ENCODE peak calls at places on chromosomes 7 and 10, in six cellular contexts. X is A549, O is NB4, K is GM12878, B is K562, D is endothelial cell of umbilical vein. Q is an unnamed sample.

GRCh38 chr10:130301026-130301892 is 165.1 kb downstream of the GLRX3 start:
- DNase-seq in D (peak; percentile 51), X (no peak), O (peak; percentile 89), B (no peak), K (no peak), Q (no peak)

GRCh38 chr10:97511711-97512445 is 13.2 kb downstream of the UBTD1 start:
- DNase-seq in D (no peak), O (no peak), B (peak; percentile 22), K (no peak), X (no peak), Q (no peak)

GRCh38 chr10:99869581-99869980 is 87.1 kb downstream of the ABCC2 start:
- DNase-seq in D (no peak), O (no peak), K (no peak), B (no peak), X (no peak), Q (no peak)

GRCh38 chr7:110767550-110768137 is 323.3 kb upstream of the LRRN3 start:
- DNase-seq in K (no peak), D (no peak), O (no peak), B (no peak), X (no peak), Q (no peak)

GRCh38 chr7:22411977-22412693 is 55.2 kb upstream of the RAPGEF5 start:
- DNase-seq in X (no peak), B (no peak), D (no peak), O (no peak), K (no peak), Q (no peak)

GRCh38 chr7:100509213-100509612 is 25.5 kb downstream of the NYAP1 start:
- DNase-seq in B (no peak), X (no peak), K (no peak), D (no peak), O (no peak), Q (no peak)

GRCh38 chr7:103487419-103487818 is 41.4 kb upstream of the SLC26A5 start:
- DNase-seq in D (no peak), K (no peak), X (no peak), O (no peak), B (no peak), Q (peak; percentile 48)

GRCh38 chr7:103124429-103124979 is 24.4 kb downstream of the NAPEPLD start:
- DNase-seq in X (no peak), B (no peak), K (no peak), O (no peak), D (peak; percentile 6), Q (no peak)

GRCh38 chr10:33038672-33039071 is 80.6 kb upstream of the ITGB1 start:
- DNase-seq in O (no peak), B (no peak), D (no peak), X (no peak), K (no peak), Q (no peak)

GRCh38 chr7:100003711-100004661 is 11.4 kb upstream of the ZKSCAN1 start:
- DNase-seq in B (no peak), D (peak; percentile 43), O (no peak), K (no peak), X (no peak), Q (peak; percentile 99)

GRCh38 chr7:127751723-127752448 is 99.9 kb downstream of the SND1 start:
- DNase-seq in K (no peak), B (no peak), X (no peak), O (no peak), D (no peak), Q (no peak)

GRCh38 chr7:99125505-99125865 is 18.4 kb downstream of the SMURF1 start:
- DNase-seq in O (no peak), X (no peak), D (no peak), K (no peak), B (no peak), Q (no peak)

GRCh38 chr10:6464862-6465430 is 115.1 kb downstream of the PRKCQ start:
- DNase-seq in D (no peak), K (no peak), O (no peak), X (no peak), B (peak; percentile 74), Q (no peak)
- TF ChIP-seq MYC in D (no peak), K (no peak), O (no peak), X (no peak), B (no peak), Q (no peak)

GRCh38 chr10:79491171-79491835 is 21.0 kb upstream of the EIF5AL1 start:
- DNase-seq in B (peak; percentile 46), D (no peak), X (no peak), O (peak; percentile 63), K (no peak), Q (peak; percentile 20)

GRCh38 chr10:79490400-79491081 is 21.8 kb upstream of the EIF5AL1 start:
- DNase-seq in K (no peak), O (no peak), B (no peak), X (no peak), D (no peak), Q (no peak)

GRCh38 chr10:79487296-79488194 is 24.8 kb upstream of the EIF5AL1 start:
- DNase-seq in O (peak; percentile 77), K (no peak), D (peak; percentile 50), B (peak; percentile 83), X (peak; percentile 63), Q (peak; percentile 61)

GRCh38 chr10:79488870-79489269 is 23.5 kb upstream of the EIF5AL1 start:
- DNase-seq in D (no peak), X (no peak), O (no peak), B (no peak), K (no peak), Q (no peak)

GRCh38 chr10:79488303-79488702 is 24.0 kb upstream of the EIF5AL1 start:
- DNase-seq in K (no peak), X (peak; percentile 63), O (no peak), B (no peak), D (no peak), Q (no peak)
- TF ChIP-seq MYC in K (no peak), X (no peak), O (no peak), B (no peak), D (no peak), Q (no peak)

GRCh38 chr7:38306914-38307313 is 33.5 kb upstream of the TARP start:
- DNase-seq in D (no peak), O (peak; percentile 98), X (no peak), B (no peak), K (no peak), Q (no peak)

GRCh38 chr7:38310601-38311057 is 37.2 kb upstream of the TARP start:
- DNase-seq in X (no peak), K (no peak), D (peak; percentile 32), O (peak; percentile 87), B (peak; percentile 30), Q (no peak)

GRCh38 chr7:38311329-38311937 is 38.0 kb upstream of the TARP start:
- DNase-seq in X (peak; percentile 54), D (no peak), K (no peak), B (peak; percentile 76), O (peak; percentile 95), Q (no peak)

GRCh38 chr7:38307640-38308039 is 34.2 kb upstream of the TARP start:
- DNase-seq in X (no peak), O (peak; percentile 55), D (no peak), K (no peak), B (no peak), Q (no peak)

DNA sequence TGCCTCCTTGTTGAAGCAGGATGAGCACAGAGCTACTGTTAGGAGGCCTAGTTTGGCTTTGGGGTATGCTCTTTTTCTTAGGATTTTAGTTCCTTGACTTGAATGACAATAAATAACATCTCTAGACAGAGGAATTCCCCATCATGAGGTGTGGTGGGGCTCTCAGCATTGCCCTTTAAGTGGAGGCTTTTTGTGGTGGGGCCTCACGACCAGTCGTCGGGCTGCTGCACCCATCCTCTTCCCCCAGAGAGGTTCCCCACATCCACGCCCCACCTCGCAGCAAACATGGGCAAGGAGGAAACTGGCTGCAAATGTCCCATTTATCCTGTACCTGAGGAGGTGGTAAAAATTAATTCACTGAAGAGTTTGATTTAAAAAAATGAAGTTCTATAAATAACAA is 36.1 kb upstream of the TARP start:
- DNase-seq in X (no peak), D (no peak), O (peak; percentile 59), B (no peak), K (no peak), Q (no peak)
- TF ChIP-seq MYC in X (no peak), D (no peak), O (no peak), B (no peak), K (no peak), Q (no peak)

GRCh38 chr10:65786279-65786678 is 1139.6 kb upstream of the LRRTM3 start:
- DNase-seq in O (no peak), X (no peak), K (no peak), D (no peak), B (no peak), Q (no peak)
- TF ChIP-seq MYC in O (no peak), X (no peak), K (no peak), D (no peak), B (no peak), Q (no peak)

GRCh38 chr10:14173706-14174594 is 156.8 kb downstream of the FRMD4A start:
- DNase-seq in X (no peak), B (no peak), K (no peak), O (no peak), D (peak; percentile 33), Q (no peak)
- TF ChIP-seq MYC in X (no peak), B (no peak), K (no peak), O (no peak), D (no peak), Q (no peak)

GRCh38 chr7:40918701-40919271 is 784.0 kb downstream of the SUGCT start:
- DNase-seq in K (no peak), O (no peak), B (no peak), X (no peak), D (no peak), Q (no peak)
- TF ChIP-seq MYC in K (no peak), O (no peak), B (no peak), X (no peak), D (no peak), Q (no peak)

Q was measured in HepG2.